ENCODE peak calls at places on chromosomes 2 and 18, in six cellular contexts. One of them, this sample, is unnamed.
A peak's percentile ranks its signal among the peaks of the same experiment; 100 is the strongest.

GRCh38 chr18:56043691-56044090 is 455.7 kb upstream of the TCF4 start:
- DNase-seq in cardiac fibroblast: no peak
- DNase-seq in left cardiac atrium: no peak
- DNase-seq in nucleus accumbens: peak; percentile 79
- DNase-seq in stomach: peak; percentile 39
- DNase-seq in right cardiac atrium: no peak
- DNase-seq in this sample: peak; percentile 91

GRCh38 chr2:224032283-224032682 is 6.8 kb downstream of the SERPINE2 start:
- DNase-seq in right cardiac atrium: no peak
- DNase-seq in nucleus accumbens: no peak
- DNase-seq in stomach: no peak
- DNase-seq in cardiac fibroblast: no peak
- DNase-seq in left cardiac atrium: no peak
- DNase-seq in this sample: no peak

GRCh38 chr2:109230980-109231420 is 102.0 kb downstream of the SH3RF3 start:
- DNase-seq in cardiac fibroblast: no peak
- DNase-seq in nucleus accumbens: no peak
- DNase-seq in right cardiac atrium: peak; percentile 43
- DNase-seq in left cardiac atrium: no peak
- DNase-seq in stomach: no peak
- DNase-seq in this sample: no peak

GRCh38 chr2:199457147-199458016 is at the start of gene SATB2:
- DNase-seq in right cardiac atrium: peak; percentile 68
- DNase-seq in cardiac fibroblast: peak; percentile 71
- DNase-seq in nucleus accumbens: no peak
- DNase-seq in left cardiac atrium: peak; percentile 37
- DNase-seq in stomach: no peak
- DNase-seq in this sample: no peak

GRCh38 chr18:2606335-2606734 is 35.0 kb downstream of the NDC80 start:
- DNase-seq in cardiac fibroblast: peak; percentile 21
- DNase-seq in right cardiac atrium: no peak
- DNase-seq in left cardiac atrium: no peak
- DNase-seq in stomach: no peak
- DNase-seq in nucleus accumbens: no peak
- DNase-seq in this sample: no peak

GRCh38 chr2:101160454-101160853 is 9.3 kb upstream of the TBC1D8 start:
- DNase-seq in cardiac fibroblast: peak; percentile 68
- DNase-seq in stomach: peak; percentile 52
- DNase-seq in nucleus accumbens: no peak
- DNase-seq in left cardiac atrium: no peak
- DNase-seq in right cardiac atrium: no peak
- DNase-seq in this sample: no peak

GRCh38 chr2:152155209-152155608 is 20.4 kb downstream of the STAM2 start:
- DNase-seq in cardiac fibroblast: no peak
- DNase-seq in stomach: no peak
- DNase-seq in right cardiac atrium: no peak
- DNase-seq in nucleus accumbens: no peak
- DNase-seq in left cardiac atrium: no peak
- DNase-seq in this sample: no peak

GRCh38 chr18:79769698-79770500 is 27.8 kb upstream of the KCNG2 start:
- DNase-seq in left cardiac atrium: no peak
- DNase-seq in nucleus accumbens: no peak
- DNase-seq in cardiac fibroblast: no peak
- DNase-seq in stomach: no peak
- DNase-seq in right cardiac atrium: no peak
- DNase-seq in this sample: no peak

GRCh38 chr2:75752828-75753227 is 42.1 kb upstream of the GCFC2 start:
- DNase-seq in cardiac fibroblast: no peak
- DNase-seq in stomach: no peak
- DNase-seq in right cardiac atrium: no peak
- DNase-seq in left cardiac atrium: no peak
- DNase-seq in nucleus accumbens: no peak
- DNase-seq in this sample: no peak

GRCh38 chr18:57447154-57447621 is 12.0 kb downstream of the ONECUT2 start:
- DNase-seq in right cardiac atrium: no peak
- DNase-seq in cardiac fibroblast: peak; percentile 32
- DNase-seq in nucleus accumbens: no peak
- DNase-seq in stomach: no peak
- DNase-seq in left cardiac atrium: no peak
- DNase-seq in this sample: no peak

GRCh38 chr2:234363647-234364294 is 133.1 kb downstream of the ARL4C start:
- DNase-seq in left cardiac atrium: no peak
- DNase-seq in nucleus accumbens: no peak
- DNase-seq in right cardiac atrium: no peak
- DNase-seq in cardiac fibroblast: no peak
- DNase-seq in stomach: no peak
- DNase-seq in this sample: no peak

GRCh38 chr2:219637842-219638185 is 10.4 kb downstream of the SLC4A3 start:
- DNase-seq in cardiac fibroblast: no peak
- DNase-seq in nucleus accumbens: no peak
- DNase-seq in left cardiac atrium: no peak
- DNase-seq in right cardiac atrium: peak; percentile 59
- DNase-seq in stomach: no peak
- DNase-seq in this sample: no peak

GRCh38 chr2:72173640-72174321 is 26.1 kb upstream of the CYP26B1 start:
- DNase-seq in left cardiac atrium: no peak
- DNase-seq in cardiac fibroblast: peak; percentile 74
- DNase-seq in stomach: no peak
- DNase-seq in right cardiac atrium: no peak
- DNase-seq in nucleus accumbens: no peak
- DNase-seq in this sample: no peak

GRCh38 chr2:100940766-100941645 is 61.1 kb upstream of the RPL31 start:
- DNase-seq in cardiac fibroblast: no peak
- DNase-seq in nucleus accumbens: no peak
- DNase-seq in stomach: no peak
- DNase-seq in right cardiac atrium: no peak
- DNase-seq in left cardiac atrium: no peak
- DNase-seq in this sample: no peak

GRCh38 chr18:47585136-47585535 is 333.7 kb upstream of the SKOR2 start:
- DNase-seq in right cardiac atrium: no peak
- DNase-seq in nucleus accumbens: no peak
- DNase-seq in left cardiac atrium: no peak
- DNase-seq in cardiac fibroblast: no peak
- DNase-seq in stomach: no peak
- DNase-seq in this sample: no peak

GRCh38 chr2:26316041-26316440 is 29.9 kb upstream of the SELENOI start:
- DNase-seq in nucleus accumbens: no peak
- DNase-seq in cardiac fibroblast: no peak
- DNase-seq in stomach: no peak
- DNase-seq in left cardiac atrium: no peak
- DNase-seq in right cardiac atrium: no peak
- DNase-seq in this sample: no peak

GRCh38 chr18:62919109-62919838 is 203.9 kb downstream of the PHLPP1 start:
- DNase-seq in right cardiac atrium: no peak
- DNase-seq in left cardiac atrium: no peak
- DNase-seq in nucleus accumbens: no peak
- DNase-seq in stomach: no peak
- DNase-seq in cardiac fibroblast: no peak
- DNase-seq in this sample: no peak

GRCh38 chr2:20638646-20639430 is 12.1 kb downstream of the HS1BP3 start:
- DNase-seq in nucleus accumbens: no peak
- DNase-seq in stomach: no peak
- DNase-seq in right cardiac atrium: peak; percentile 50
- DNase-seq in cardiac fibroblast: no peak
- DNase-seq in left cardiac atrium: no peak
- DNase-seq in this sample: no peak

GRCh38 chr2:42492691-42493467 is 903 bp downstream of the KCNG3 start:
- DNase-seq in right cardiac atrium: no peak
- DNase-seq in stomach: no peak
- DNase-seq in nucleus accumbens: no peak
- DNase-seq in cardiac fibroblast: no peak
- DNase-seq in left cardiac atrium: peak; percentile 22
- DNase-seq in this sample: no peak

GRCh38 chr18:44039216-44039615 is 641.5 kb upstream of the SETBP1 start:
- DNase-seq in cardiac fibroblast: no peak
- DNase-seq in right cardiac atrium: no peak
- DNase-seq in nucleus accumbens: no peak
- DNase-seq in stomach: no peak
- DNase-seq in left cardiac atrium: no peak
- DNase-seq in this sample: no peak

GRCh38 chr2:166516712-166517303 is 22.8 kb upstream of the SCN7A start:
- DNase-seq in nucleus accumbens: no peak
- DNase-seq in left cardiac atrium: peak; percentile 25
- DNase-seq in stomach: no peak
- DNase-seq in cardiac fibroblast: peak; percentile 51
- DNase-seq in right cardiac atrium: no peak
- DNase-seq in this sample: no peak

GRCh38 chr2:150286730-150287362 is 200.6 kb downstream of the RND3 start:
- DNase-seq in cardiac fibroblast: no peak
- DNase-seq in nucleus accumbens: no peak
- DNase-seq in stomach: no peak
- DNase-seq in right cardiac atrium: no peak
- DNase-seq in left cardiac atrium: no peak
- DNase-seq in this sample: no peak

GRCh38 chr2:239022437-239023260 is 174.8 kb downstream of the TWIST2 start:
- DNase-seq in nucleus accumbens: no peak
- DNase-seq in cardiac fibroblast: no peak
- DNase-seq in stomach: no peak
- DNase-seq in left cardiac atrium: peak; percentile 3
- DNase-seq in right cardiac atrium: peak; percentile 12
- DNase-seq in this sample: no peak

GRCh38 chr2:173715483-173715882 is 249.7 kb downstream of the SP3 start:
- DNase-seq in right cardiac atrium: no peak
- DNase-seq in cardiac fibroblast: no peak
- DNase-seq in stomach: no peak
- DNase-seq in left cardiac atrium: no peak
- DNase-seq in nucleus accumbens: no peak
- DNase-seq in this sample: no peak

GRCh38 chr2:72887032-72887835 is at the start of gene SPR:
- DNase-seq in nucleus accumbens: no peak
- DNase-seq in left cardiac atrium: peak; percentile 82
- DNase-seq in right cardiac atrium: peak; percentile 92
- DNase-seq in cardiac fibroblast: peak; percentile 53
- DNase-seq in stomach: peak; percentile 90
- DNase-seq in this sample: peak; percentile 50

GRCh38 chr2:124755386-124755785 is 730.3 kb downstream of the CNTNAP5 start:
- DNase-seq in nucleus accumbens: no peak
- DNase-seq in right cardiac atrium: no peak
- DNase-seq in left cardiac atrium: no peak
- DNase-seq in stomach: no peak
- DNase-seq in cardiac fibroblast: peak; percentile 8
- DNase-seq in this sample: no peak

GRCh38 chr2:40105593-40105992 is 326.5 kb upstream of the THUMPD2 start:
- DNase-seq in right cardiac atrium: no peak
- DNase-seq in nucleus accumbens: no peak
- DNase-seq in stomach: no peak
- DNase-seq in left cardiac atrium: no peak
- DNase-seq in cardiac fibroblast: no peak
- DNase-seq in this sample: no peak

GRCh38 chr18:59639136-59639535 is 58.1 kb downstream of the CCBE1 start:
- DNase-seq in right cardiac atrium: no peak
- DNase-seq in stomach: no peak
- DNase-seq in nucleus accumbens: no peak
- DNase-seq in left cardiac atrium: no peak
- DNase-seq in cardiac fibroblast: no peak
- DNase-seq in this sample: no peak

GRCh38 chr2:102451968-102452367 is 21.1 kb upstream of the SLC9A4 start:
- DNase-seq in right cardiac atrium: no peak
- DNase-seq in nucleus accumbens: no peak
- DNase-seq in left cardiac atrium: no peak
- DNase-seq in cardiac fibroblast: no peak
- DNase-seq in stomach: no peak
- DNase-seq in this sample: no peak

GRCh38 chr18:25862881-25863600 is 227.4 kb downstream of the SS18 start:
- DNase-seq in nucleus accumbens: no peak
- DNase-seq in cardiac fibroblast: no peak
- DNase-seq in left cardiac atrium: no peak
- DNase-seq in right cardiac atrium: no peak
- DNase-seq in stomach: no peak
- DNase-seq in this sample: no peak

GRCh38 chr2:120434487-120434886 is 88.6 kb downstream of the INHBB start:
- DNase-seq in cardiac fibroblast: no peak
- DNase-seq in right cardiac atrium: no peak
- DNase-seq in nucleus accumbens: no peak
- DNase-seq in stomach: no peak
- DNase-seq in left cardiac atrium: no peak
- DNase-seq in this sample: no peak

GRCh38 chr2:152348388-152348787 is 13.4 kb downstream of the FMNL2 start:
- DNase-seq in right cardiac atrium: no peak
- DNase-seq in left cardiac atrium: no peak
- DNase-seq in stomach: no peak
- DNase-seq in cardiac fibroblast: peak; percentile 58
- DNase-seq in nucleus accumbens: no peak
- DNase-seq in this sample: no peak